ENCODE peak calls at places on chromosomes 2 and 18, in eight cellular contexts. X, Q, M, P, J, Z, B and A are unnamed samples.

GRCh38 chr18:30698571-30698970 is 344.0 kb downstream of the DSC3 start:
- DNase-seq in M (no peak), X (no peak), B (no peak), Z (no peak), J (no peak), P (no peak), Q (no peak), A (no peak)

GRCh38 chr2:75560022-75560767 is 544 bp downstream of the EVA1A start:
- DNase-seq in P (peak), X (no peak), J (no peak), Z (peak), M (peak), B (no peak), Q (no peak), A (no peak)

GRCh38 chr2:11679491-11680130 is 9.6 kb upstream of the NTSR2 start:
- DNase-seq in Q (no peak), J (no peak), X (no peak), P (no peak), Z (no peak), M (no peak), B (no peak), A (no peak)

GRCh38 chr2:196130039-196130825 is 41.1 kb downstream of the STK17B start:
- DNase-seq in P (peak), X (peak), J (no peak), Z (no peak), M (no peak), B (no peak), Q (no peak), A (no peak)

GRCh38 chr2:224401641-224402342 is at the start of gene FAM124B:
- DNase-seq in P (peak), Z (no peak), X (no peak), J (no peak), M (no peak), Q (peak), B (no peak), A (peak)

GRCh38 chr2:69589973-69590652 is 53.4 kb downstream of the AAK1 start:
- DNase-seq in Z (no peak), Q (no peak), M (no peak), X (no peak), P (no peak), J (no peak), B (no peak), A (no peak)

GRCh38 chr2:181949047-181949446 is 36.6 kb upstream of the PPP1R1C start:
- DNase-seq in Z (no peak), P (no peak), B (no peak), X (no peak), Q (no peak), M (peak), J (no peak), A (no peak)

GRCh38 chr2:197198890-197199289 is 111.7 kb downstream of the ANKRD44 start:
- DNase-seq in B (no peak), P (peak), J (peak), Z (no peak), X (peak), Q (peak), M (no peak), A (no peak)

GRCh38 chr18:500230-500555 is 308 bp downstream of the COLEC12 start:
- DNase-seq in M (peak), Z (no peak), J (no peak), X (no peak), P (peak), B (no peak), Q (no peak), A (no peak)

GRCh38 chr18:34397286-34397896 is 172.7 kb upstream of the NOL4 start:
- DNase-seq in Q (no peak), B (no peak), J (no peak), Z (no peak), M (no peak), P (no peak), X (no peak), A (no peak)

GRCh38 chr2:236054125-236054524 is 114.1 kb downstream of the GBX2 start:
- DNase-seq in J (no peak), Z (no peak), Q (no peak), B (no peak), P (no peak), X (no peak), M (no peak), A (no peak)

GRCh38 chr2:86679036-86679435 is 41.1 kb upstream of the RMND5A start:
- DNase-seq in J (no peak), Z (no peak), X (no peak), Q (no peak), B (no peak), M (no peak), P (no peak), A (no peak)

GRCh38 chr2:45973426-45973825 is 322.0 kb downstream of the PRKCE start:
- DNase-seq in Q (peak), B (no peak), M (no peak), X (no peak), J (no peak), Z (no peak), P (no peak), A (no peak)

GRCh38 chr2:176763871-176764404 is 448.7 kb upstream of the HNRNPA3 start:
- DNase-seq in J (no peak), P (no peak), Z (no peak), Q (no peak), B (no peak), M (no peak), X (no peak), A (no peak)

GRCh38 chr2:95007061-95007609 is 18.4 kb upstream of the MAL start:
- DNase-seq in Z (no peak), X (no peak), J (no peak), M (no peak), P (no peak), B (no peak), Q (no peak), A (no peak)

GRCh38 chr2:112481528-112482228 is at the start of gene TTL:
- DNase-seq in X (peak), J (peak), B (peak), Z (peak), P (peak), M (peak), Q (peak), A (no peak)

GRCh38 chr2:218329027-218329825 is 27.4 kb upstream of the CATIP start:
- DNase-seq in Z (no peak), X (no peak), Q (no peak), J (no peak), B (no peak), M (no peak), P (no peak), A (no peak)